ENCODE peak calls at places on chromosomes 6 and 20, in ten cellular contexts. Q is right atrium auricular region, D is cardiac fibroblast, F is psoas muscle, X is fibroblast of mammary gland, A is fibroblast of the aortic adventitia, R is thoracic aorta, Z is D721Med, J is colonic mucosa, P is endothelial cell. S is an unnamed sample.

GRCh38 chr6:132399376-132400074 is 1.8 kb downstream of the MOXD1 start:
- DNase-seq in Z (no peak), F (no peak), A (peak; percentile 53), R (no peak), D (peak; percentile 70), Q (no peak), P (no peak), X (peak; percentile 50), J (no peak), S (peak; percentile 31)

GRCh38 chr6:33719326-33719987 is 8.0 kb upstream of the UQCC2 start:
- DNase-seq in D (no peak), J (no peak), F (no peak), P (no peak), R (no peak), X (no peak), A (no peak), Q (no peak), Z (no peak), S (no peak)

GRCh38 chr20:1118336-1119127 is at the start of gene PSMF1:
- DNase-seq in X (peak; percentile 87), D (peak; percentile 92), A (peak; percentile 88), F (peak; percentile 96), P (peak; percentile 96), Z (peak; percentile 61), R (peak; percentile 63), J (peak; percentile 96), Q (peak; percentile 96), S (peak; percentile 74)

GRCh38 chr6:15907914-15908518 is 220.9 kb upstream of the MYLIP start:
- DNase-seq in Q (no peak), P (no peak), F (no peak), Z (no peak), A (no peak), J (no peak), X (no peak), D (no peak), R (no peak), S (no peak)

GRCh38 chr6:88558981-88559380 is 392.8 kb upstream of the CNR1 start:
- DNase-seq in R (no peak), D (no peak), A (no peak), Z (no peak), J (no peak), Q (no peak), F (no peak), P (no peak), X (no peak), S (no peak)

GRCh38 chr6:26064619-26065257 is 22.5 kb upstream of the HFE start:
- DNase-seq in J (peak; percentile 37), F (no peak), X (peak; percentile 63), P (peak; percentile 29), A (peak; percentile 69), D (peak; percentile 73), Z (no peak), Q (no peak), R (no peak), S (no peak)

GRCh38 chr20:48822879-48823385 is 4.9 kb downstream of the PREX1 start:
- DNase-seq in Q (no peak), A (no peak), R (no peak), Z (no peak), J (no peak), F (no peak), X (no peak), P (no peak), D (no peak), S (no peak)

GRCh38 chr20:61919675-61920365 is 145.9 kb downstream of the TAF4 start:
- DNase-seq in A (no peak), Z (no peak), J (no peak), F (no peak), Q (no peak), R (no peak), D (no peak), P (no peak), X (no peak), S (no peak)

GRCh38 chr20:23048283-23049200 is 930 bp downstream of the THBD start:
- DNase-seq in Z (no peak), X (peak; percentile 44), P (peak; percentile 72), D (peak; percentile 47), F (peak; percentile 79), Q (peak; percentile 69), R (no peak), J (peak; percentile 32), A (peak; percentile 51), S (no peak)

GRCh38 chr6:118668761-118669411 is 17.5 kb upstream of the CEP85L start:
- DNase-seq in P (no peak), Z (no peak), J (no peak), D (peak; percentile 66), Q (no peak), A (peak; percentile 74), X (peak; percentile 51), F (no peak), R (no peak), S (peak; percentile 48)

GRCh38 chr6:6039946-6040509 is 33.3 kb upstream of the NRN1 start:
- DNase-seq in R (no peak), J (no peak), D (no peak), A (no peak), P (no peak), X (no peak), F (no peak), Z (no peak), Q (no peak), S (no peak)

GRCh38 chr6:43806041-43806757 is 36.2 kb downstream of the VEGFA start:
- DNase-seq in X (no peak), Z (no peak), Q (no peak), F (no peak), A (no peak), D (no peak), P (no peak), R (no peak), J (peak; percentile 93), S (no peak)

GRCh38 chr6:35391240-35391968 is 49.0 kb downstream of the PPARD start:
- DNase-seq in Z (no peak), R (no peak), F (no peak), D (peak; percentile 94), A (peak; percentile 97), Q (no peak), P (no peak), J (no peak), X (peak; percentile 87), S (peak; percentile 91)

GRCh38 chr20:11776687-11777086 is 141.0 kb upstream of the BTBD3 start:
- DNase-seq in F (no peak), Q (no peak), Z (no peak), X (peak; percentile 2), D (peak; percentile 25), R (no peak), A (peak; percentile 8), J (no peak), P (no peak), S (no peak)

GRCh38 chr6:124590001-124590400 is 372.2 kb upstream of the RNF217 start:
- DNase-seq in P (no peak), A (no peak), F (no peak), R (no peak), Z (no peak), Q (no peak), J (no peak), D (no peak), X (no peak), S (no peak)

GRCh38 chr6:12298017-12298958 is 8.1 kb downstream of the EDN1 start:
- DNase-seq in P (no peak), R (no peak), F (no peak), Z (no peak), X (no peak), A (no peak), Q (no peak), J (no peak), D (peak; percentile 28), S (no peak)

GRCh38 chr6:7899046-7899888 is 11.3 kb downstream of the TXNDC5 start:
- DNase-seq in P (no peak), J (peak; percentile 46), F (no peak), D (no peak), A (no peak), Z (no peak), X (no peak), R (no peak), Q (no peak), S (no peak)
- TF ChIP-seq CTCF in P (no peak), J (peak; percentile 16), F (no peak), D (peak; percentile 8), A (no peak), Z (peak; percentile 26), X (no peak), R (no peak), Q (peak; percentile 26), S (no peak)

GRCh38 chr6:153963352-153963751 is 75.7 kb upstream of the OPRM1 start:
- DNase-seq in P (no peak), X (no peak), Z (no peak), Q (no peak), R (no peak), J (no peak), F (no peak), A (no peak), D (no peak), S (no peak)
- TF ChIP-seq CTCF in P (no peak), X (no peak), Z (no peak), Q (no peak), R (no peak), J (no peak), F (no peak), A (no peak), D (no peak), S (no peak)

DNA sequence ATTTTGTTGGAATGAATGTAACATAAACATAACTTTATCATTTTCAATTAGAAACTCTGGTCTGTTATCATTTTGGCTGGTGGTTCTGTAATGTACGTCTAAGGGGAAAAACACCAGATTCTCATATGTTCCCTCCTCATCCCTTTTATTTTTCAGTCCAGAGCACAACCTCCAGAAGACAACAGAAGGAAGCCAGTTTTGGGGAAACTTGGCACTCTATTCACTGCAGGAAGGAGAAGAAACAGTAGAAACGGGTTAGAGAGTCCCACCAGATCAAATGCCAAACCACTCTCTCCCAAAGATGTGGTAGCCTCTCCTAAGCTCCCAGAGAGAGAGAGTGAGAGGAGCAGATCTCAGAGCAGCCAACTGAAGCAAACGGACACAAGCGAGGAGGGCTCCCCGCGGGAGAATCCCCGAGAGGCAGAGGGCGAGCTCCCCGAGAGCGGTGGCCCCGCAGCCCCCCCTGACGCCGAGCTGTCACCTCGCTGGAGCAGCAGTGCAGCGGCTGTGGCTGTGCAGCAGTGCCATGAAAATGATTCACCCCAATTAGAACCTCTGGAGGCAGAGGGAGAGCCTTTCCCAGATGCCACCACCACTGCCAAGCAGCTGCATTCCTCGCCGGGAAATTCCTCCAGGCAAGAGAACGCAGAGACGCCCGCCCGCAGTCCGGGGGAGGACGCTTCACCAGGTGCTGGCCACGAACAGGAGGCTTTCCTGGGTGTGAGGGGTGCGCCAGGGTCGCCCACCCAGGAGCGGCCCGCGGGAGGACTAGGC is 117.8 kb downstream of the RTN4IP1 start:
- DNase-seq in J (peak; percentile 53), F (peak; percentile 28), Q (no peak), D (peak; percentile 47), Z (no peak), R (no peak), X (peak; percentile 48), A (peak; percentile 63), P (peak; percentile 30), S (no peak)
- TF ChIP-seq CTCF in J (no peak), F (no peak), Q (no peak), D (no peak), Z (no peak), R (no peak), X (no peak), A (no peak), P (no peak), S (no peak)

DNA sequence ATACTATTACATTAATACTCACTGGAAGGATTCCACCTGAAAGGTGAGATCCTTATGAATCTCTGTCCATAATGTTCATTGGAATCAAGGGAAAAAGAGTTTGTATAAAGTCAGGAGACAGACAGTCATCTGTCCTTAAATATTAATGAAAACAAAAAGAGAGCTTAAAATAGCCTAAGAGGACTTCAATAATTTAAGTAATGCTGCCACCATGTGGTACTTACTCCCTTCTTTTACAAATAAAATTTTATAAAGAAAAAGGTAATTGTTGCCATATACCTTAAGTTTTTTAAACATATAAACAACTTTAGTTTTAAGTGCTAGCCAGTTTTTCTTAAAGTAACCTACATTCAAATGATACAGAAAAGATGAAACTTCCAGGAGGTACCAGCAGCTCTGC is 5.1 kb downstream of the BLOC1S5 start:
- DNase-seq in F (no peak), D (peak; percentile 72), X (peak; percentile 67), P (no peak), Z (no peak), R (no peak), A (peak; percentile 73), J (no peak), Q (no peak), S (no peak)
- TF ChIP-seq CTCF in F (peak; percentile 45), D (peak; percentile 17), X (peak; percentile 32), P (no peak), Z (peak; percentile 39), R (peak; percentile 16), A (peak; percentile 35), J (peak; percentile 23), Q (peak; percentile 55), S (no peak)

S was measured in astrocyte of the cerebellum.